ENCODE peak calls at places on chromosomes 1 and 21, in six cellular contexts. Z is stimulated activated CD4-positive, alpha-beta T cell treated with anti-CD3 and anti-CD28 coated beads, Interleukin-2, amount 100 ng/mL, for 48 hours; F is cardiac fibroblast; T is left kidney; A is GM03348; L is activated T-cell treated with anti-CD3 and anti-CD28 coated beads for 24 hours. M is an unnamed sample.

GRCh38 chr1:18108313-18109057 is 887 bp downstream of the IGSF21 start:
- DNase-seq in Z (no peak), F (no peak), T (no peak), A (no peak), L (no peak), M (no peak)

GRCh38 chr1:156387899-156388813 is 19.1 kb downstream of the RHBG start:
- DNase-seq in Z (no peak), F (no peak), T (peak), A (no peak), L (no peak), M (no peak)

GRCh38 chr1:39657923-39658485 is 13.9 kb downstream of the NT5C1A start:
- DNase-seq in Z (peak), F (peak), T (peak), A (peak), L (peak), M (peak)

GRCh38 chr1:107276247-107276646 is 135.4 kb downstream of the NTNG1 start:
- DNase-seq in Z (no peak), F (no peak), T (no peak), A (no peak), L (no peak), M (no peak)

GRCh38 chr1:100611086-100611485 is 73.1 kb downstream of the GPR88 start:
- DNase-seq in Z (no peak), F (no peak), T (no peak), A (no peak), L (no peak), M (no peak)

GRCh38 chr1:190479537-190479936 is 1.9 kb upstream of the BRINP3 start:
- DNase-seq in Z (no peak), F (no peak), T (peak), A (no peak), L (no peak), M (no peak)

GRCh38 chr1:1997561-1997960 is 6.0 kb downstream of the CFAP74 start:
- DNase-seq in Z (no peak), F (no peak), T (no peak), A (no peak), L (no peak), M (no peak)

GRCh38 chr1:162062542-162063015 is 6.9 kb upstream of the NOS1AP start:
- DNase-seq in Z (no peak), F (no peak), T (peak), A (no peak), L (no peak), M (no peak)

GRCh38 chr1:214983126-214983869 is 99.2 kb upstream of the KCNK2 start:
- DNase-seq in Z (no peak), F (peak), T (no peak), A (peak), L (no peak), M (no peak)

GRCh38 chr1:99445486-99445885 is 181.2 kb downstream of the PLPPR4 start:
- DNase-seq in Z (no peak), F (peak), T (no peak), A (peak), L (no peak), M (no peak)

GRCh38 chr1:57678138-57678537 is 254.3 kb upstream of the DAB1 start:
- DNase-seq in Z (no peak), F (no peak), T (no peak), A (no peak), L (no peak), M (no peak)

GRCh38 chr1:62991152-62991551 is 207.2 kb downstream of the ATG4C start:
- DNase-seq in Z (no peak), F (no peak), T (peak), A (no peak), L (no peak), M (no peak)

GRCh38 chr1:225998560-225999226 is 450 bp downstream of the SDE2 start:
- DNase-seq in Z (no peak), F (peak), T (no peak), A (peak), L (no peak), M (no peak)

GRCh38 chr1:200359610-200360163 is 50.1 kb downstream of the ZNF281 start:
- DNase-seq in Z (no peak), F (peak), T (no peak), A (peak), L (no peak), M (no peak)

GRCh38 chr1:9473032-9473792 is 66.1 kb upstream of the SLC25A33 start:
- DNase-seq in Z (no peak), F (peak), T (peak), A (peak), L (no peak), M (no peak)

GRCh38 chr1:196651637-196652215 is at the start of gene CFH:
- DNase-seq in Z (no peak), F (peak), T (peak), A (peak), L (no peak), M (no peak)

GRCh38 chr1:183291802-183292515 is 105.9 kb downstream of the LAMC2 start:
- DNase-seq in Z (no peak), F (peak), T (peak), A (peak), L (no peak), M (no peak)

GRCh38 chr1:109761227-109762038 is 2.3 kb downstream of the EPS8L3 start:
- DNase-seq in Z (no peak), F (no peak), T (no peak), A (no peak), L (no peak), M (no peak)

GRCh38 chr21:16773206-16773605 is 739.6 kb upstream of the CXADR start:
- DNase-seq in Z (no peak), F (peak), T (no peak), A (peak), L (no peak), M (no peak)